ENCODE peak calls at places on chromosome 3, in four cellular contexts. One of them, this sample, is unnamed.

GRCh38 chr3:192831111-192831644 is 86.5 kb downstream of the MB21D2 start:
- DNase-seq in dorsolateral prefrontal cortex: no peak
- DNase-seq in CD8-positive, alpha-beta T cell: no peak
- DNase-seq in B cell: no peak
- DNase-seq in this sample: no peak

GRCh38 chr3:121759541-121760202 is 10.1 kb upstream of the GOLGB1 start:
- DNase-seq in dorsolateral prefrontal cortex: no peak
- DNase-seq in B cell: peak; percentile 10
- DNase-seq in CD8-positive, alpha-beta T cell: no peak
- DNase-seq in this sample: no peak

GRCh38 chr3:105527949-105528348 is 161.2 kb downstream of the ALCAM start:
- DNase-seq in B cell: no peak
- DNase-seq in CD8-positive, alpha-beta T cell: no peak
- DNase-seq in dorsolateral prefrontal cortex: no peak
- DNase-seq in this sample: peak; percentile 31

GRCh38 chr3:52130966-52131637 is 23.1 kb downstream of the POC1A start:
- DNase-seq in CD8-positive, alpha-beta T cell: no peak
- DNase-seq in dorsolateral prefrontal cortex: no peak
- DNase-seq in B cell: no peak
- DNase-seq in this sample: no peak

GRCh38 chr3:189947948-189948723 is 172.6 kb downstream of the P3H2 start:
- DNase-seq in CD8-positive, alpha-beta T cell: no peak
- DNase-seq in dorsolateral prefrontal cortex: no peak
- DNase-seq in B cell: no peak
- DNase-seq in this sample: peak; percentile 22

GRCh38 chr3:18443670-18444596 is 18.8 kb upstream of the SATB1 start:
- DNase-seq in dorsolateral prefrontal cortex: no peak
- DNase-seq in B cell: peak; percentile 29
- DNase-seq in CD8-positive, alpha-beta T cell: no peak
- DNase-seq in this sample: peak; percentile 14

GRCh38 chr3:111803123-111803593 is 55.9 kb upstream of the PHLDB2 start:
- DNase-seq in B cell: no peak
- DNase-seq in dorsolateral prefrontal cortex: no peak
- DNase-seq in CD8-positive, alpha-beta T cell: no peak
- DNase-seq in this sample: no peak

GRCh38 chr3:78848392-78849288 is 919.2 kb downstream of the ROBO1 start:
- DNase-seq in dorsolateral prefrontal cortex: no peak
- DNase-seq in B cell: no peak
- DNase-seq in CD8-positive, alpha-beta T cell: no peak
- DNase-seq in this sample: no peak

GRCh38 chr3:12994607-12995388 is 78.4 kb downstream of the IQSEC1 start:
- DNase-seq in B cell: peak; percentile 91
- DNase-seq in dorsolateral prefrontal cortex: peak; percentile 71
- DNase-seq in CD8-positive, alpha-beta T cell: peak; percentile 71
- DNase-seq in this sample: peak; percentile 95

GRCh38 chr3:184780981-184781515 is 30.9 kb upstream of the VPS8 start:
- DNase-seq in CD8-positive, alpha-beta T cell: no peak
- DNase-seq in dorsolateral prefrontal cortex: no peak
- DNase-seq in B cell: no peak
- DNase-seq in this sample: no peak

DNA sequence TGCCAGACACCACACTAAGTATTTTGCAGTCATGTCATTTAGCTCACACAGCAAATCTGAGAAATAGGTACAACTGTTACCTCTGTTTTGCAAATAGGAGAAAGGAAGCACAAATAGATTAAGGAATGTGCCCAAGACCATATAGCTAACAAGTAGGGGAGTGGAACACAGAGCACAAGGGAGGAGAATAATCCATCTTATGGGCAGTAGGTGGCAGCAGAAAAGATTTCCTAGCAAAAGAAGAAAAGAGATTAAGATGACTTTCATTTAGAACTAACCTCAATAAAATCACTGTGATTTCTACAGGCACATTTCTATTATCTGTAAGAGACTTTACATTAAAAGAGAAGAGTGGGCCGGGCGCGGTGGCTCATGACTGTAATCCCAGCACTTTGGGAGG is 49.1 kb downstream of the NR1I2 start:
- DNase-seq in B cell: no peak
- DNase-seq in CD8-positive, alpha-beta T cell: no peak
- DNase-seq in dorsolateral prefrontal cortex: no peak
- DNase-seq in this sample: no peak
- TF ChIP-seq CTCF in B cell: no peak
- TF ChIP-seq CTCF in CD8-positive, alpha-beta T cell: no peak
- TF ChIP-seq CTCF in dorsolateral prefrontal cortex: no peak
- TF ChIP-seq CTCF in this sample: peak; percentile 18

DNA sequence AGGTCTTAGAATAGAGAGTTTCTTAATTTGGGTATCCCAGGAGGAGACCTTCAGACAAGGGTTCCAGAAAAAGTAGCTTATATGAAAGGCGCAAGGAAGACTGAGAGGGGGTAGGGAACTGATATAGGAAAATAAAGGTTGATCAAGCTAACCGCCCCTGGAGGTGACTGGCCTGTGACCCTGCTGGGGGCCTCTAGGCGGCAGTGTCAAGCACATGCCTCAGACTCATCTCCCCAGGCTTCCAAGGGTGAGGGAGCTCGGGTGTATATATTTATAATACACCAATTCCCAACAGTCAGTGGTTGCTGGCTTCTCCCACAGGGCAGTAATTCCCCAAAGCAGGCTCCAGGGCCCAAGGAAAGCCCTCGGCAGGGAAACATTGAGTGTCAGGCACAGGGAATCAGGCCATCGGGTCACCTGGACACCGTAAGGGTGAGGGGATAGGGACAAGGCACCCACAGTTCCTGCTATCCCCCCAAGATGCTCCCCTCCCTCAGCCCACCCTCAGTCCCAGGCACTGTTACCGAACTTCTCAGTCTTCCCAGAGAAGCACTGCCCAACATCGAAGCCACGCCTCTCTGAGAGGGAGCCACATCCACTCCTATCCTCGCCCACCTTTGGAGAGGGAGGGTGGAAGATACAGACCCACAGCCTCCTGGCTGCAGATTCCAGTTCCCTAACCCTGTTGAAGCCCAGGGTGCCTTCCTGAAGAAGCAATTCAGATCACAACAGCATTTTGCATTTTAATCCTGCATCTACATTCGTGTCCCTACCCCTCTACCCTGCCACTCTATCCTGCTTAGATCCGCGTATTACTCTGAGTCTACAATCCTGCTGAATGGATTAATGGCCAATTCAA is 19.5 kb upstream of the CAV3 start:
- DNase-seq in dorsolateral prefrontal cortex: no peak
- DNase-seq in B cell: no peak
- DNase-seq in CD8-positive, alpha-beta T cell: no peak
- DNase-seq in this sample: peak; percentile 47
- TF ChIP-seq CTCF in dorsolateral prefrontal cortex: no peak
- TF ChIP-seq CTCF in B cell: no peak
- TF ChIP-seq CTCF in CD8-positive, alpha-beta T cell: no peak
- TF ChIP-seq CTCF in this sample: peak; percentile 55

GRCh38 chr3:133821767-133822638 is 16.4 kb downstream of the SRPRB start:
- DNase-seq in CD8-positive, alpha-beta T cell: no peak
- DNase-seq in dorsolateral prefrontal cortex: peak; percentile 55
- DNase-seq in B cell: no peak
- DNase-seq in this sample: no peak
- TF ChIP-seq CTCF in CD8-positive, alpha-beta T cell: no peak
- TF ChIP-seq CTCF in dorsolateral prefrontal cortex: no peak
- TF ChIP-seq CTCF in B cell: no peak
- TF ChIP-seq CTCF in this sample: no peak

GRCh38 chr3:149658444-149659172 is 783 bp upstream of the WWTR1 start:
- DNase-seq in CD8-positive, alpha-beta T cell: no peak
- DNase-seq in B cell: peak; percentile 39
- DNase-seq in dorsolateral prefrontal cortex: peak; percentile 79
- DNase-seq in this sample: peak; percentile 85
- TF ChIP-seq CTCF in CD8-positive, alpha-beta T cell: no peak
- TF ChIP-seq CTCF in B cell: no peak
- TF ChIP-seq CTCF in dorsolateral prefrontal cortex: no peak
- TF ChIP-seq CTCF in this sample: peak; percentile 35

GRCh38 chr3:140552403-140552802 is 125.5 kb upstream of the TRIM42 start:
- DNase-seq in dorsolateral prefrontal cortex: no peak
- DNase-seq in B cell: no peak
- DNase-seq in CD8-positive, alpha-beta T cell: no peak
- DNase-seq in this sample: no peak
- TF ChIP-seq CTCF in dorsolateral prefrontal cortex: no peak
- TF ChIP-seq CTCF in B cell: no peak
- TF ChIP-seq CTCF in CD8-positive, alpha-beta T cell: no peak
- TF ChIP-seq CTCF in this sample: no peak